ENCODE peak calls at places on chromosome 12, in seven cellular contexts. L is ovary, Z is breast epithelium, J is A549, R is lower lobe of right lung, H is esophagus squamous epithelium, T is uterus. P is an unnamed sample.

GRCh38 chr12:98780261-98780660 is 135.2 kb downstream of the APAF1 start:
- DNase-seq in L (no peak), Z (no peak), J (no peak), R (no peak), H (no peak), T (no peak), P (no peak)

GRCh38 chr12:90515199-90516175 is 439.5 kb downstream of the CCER1 start:
- DNase-seq in L (no peak), Z (no peak), J (peak; percentile 2), R (no peak), H (no peak), T (no peak), P (no peak)

GRCh38 chr12:5083955-5084849 is 40.5 kb downstream of the KCNA5 start:
- DNase-seq in L (no peak), Z (no peak), J (peak; percentile 53), R (no peak), H (no peak), T (no peak), P (no peak)

GRCh38 chr12:130240831-130241590 is 78.7 kb downstream of the FZD10 start:
- DNase-seq in L (peak; percentile 22), Z (no peak), J (no peak), R (no peak), H (no peak), T (no peak), P (no peak)

GRCh38 chr12:54750-55535 is 11.6 kb upstream of the IQSEC3 start:
- DNase-seq in L (no peak), Z (no peak), J (no peak), R (no peak), H (no peak), T (no peak), P (no peak)

GRCh38 chr12:124774054-124774461 is 89.6 kb downstream of the SCARB1 start:
- DNase-seq in L (no peak), Z (no peak), J (no peak), R (peak; percentile 65), H (no peak), T (no peak), P (no peak)

GRCh38 chr12:77979597-77980250 is 149.0 kb downstream of the NAV3 start:
- DNase-seq in L (no peak), Z (no peak), J (no peak), R (no peak), H (no peak), T (no peak), P (no peak)

GRCh38 chr12:54660320-54660962 is 12.3 kb upstream of the DCD start:
- DNase-seq in L (no peak), Z (no peak), J (no peak), R (no peak), H (no peak), T (no peak), P (peak; percentile 62)

GRCh38 chr12:82486524-82487235 is 128.4 kb downstream of the METTL25 start:
- DNase-seq in L (no peak), Z (no peak), J (no peak), R (no peak), H (no peak), T (no peak), P (no peak)

GRCh38 chr12:121590476-121591143 is 9.8 kb upstream of the KDM2B start:
- DNase-seq in L (no peak), Z (no peak), J (no peak), R (no peak), H (no peak), T (no peak), P (no peak)

GRCh38 chr12:116591608-116592115 is 32.5 kb downstream of the MAP1LC3B2 start:
- DNase-seq in L (no peak), Z (no peak), J (no peak), R (no peak), H (no peak), T (no peak), P (no peak)

GRCh38 chr12:6450869-6451347 is 934 bp upstream of the TAPBPL start:
- DNase-seq in L (peak; percentile 67), Z (no peak), J (no peak), R (no peak), H (no peak), T (peak; percentile 58), P (no peak)

GRCh38 chr12:29581641-29582040 is 84.2 kb upstream of the OVCH1 start:
- DNase-seq in L (no peak), Z (no peak), J (no peak), R (no peak), H (no peak), T (no peak), P (no peak)

GRCh38 chr12:3564411-3564810 is 73.4 kb downstream of the PRMT8 start:
- DNase-seq in L (no peak), Z (no peak), J (no peak), R (no peak), H (no peak), T (no peak), P (no peak)

GRCh38 chr12:108720757-108721514 is 10.4 kb downstream of the CORO1C start:
- DNase-seq in L (no peak), Z (no peak), J (no peak), R (no peak), H (no peak), T (no peak), P (no peak)

GRCh38 chr12:132146772-132147422 is 2.6 kb downstream of the NOC4L start:
- DNase-seq in L (no peak), Z (peak; percentile 38), J (no peak), R (peak; percentile 39), H (no peak), T (no peak), P (no peak)

GRCh38 chr12:42696424-42697149 is 107.0 kb upstream of the PRICKLE1 start:
- DNase-seq in L (peak; percentile 53), Z (peak; percentile 54), J (no peak), R (peak; percentile 50), H (no peak), T (peak; percentile 94), P (peak; percentile 82)

GRCh38 chr12:42960087-42960527 is 370.6 kb upstream of the PRICKLE1 start:
- DNase-seq in L (no peak), Z (no peak), J (peak; percentile 7), R (no peak), H (no peak), T (no peak), P (no peak)

GRCh38 chr12:30982413-30982812 is 55.9 kb downstream of the TSPAN11 start:
- DNase-seq in L (no peak), Z (no peak), J (no peak), R (no peak), H (no peak), T (no peak), P (no peak)

GRCh38 chr12:31120392-31121008 is 46.8 kb downstream of the DDX11 start:
- DNase-seq in L (no peak), Z (no peak), J (no peak), R (no peak), H (no peak), T (no peak), P (no peak)

GRCh38 chr12:9074484-9075140 is 41.1 kb downstream of the A2M start:
- DNase-seq in L (no peak), Z (no peak), J (no peak), R (no peak), H (no peak), T (no peak), P (no peak)

GRCh38 chr12:54936736-54937135 is 47.8 kb downstream of the TESPA1 start:
- DNase-seq in L (no peak), Z (no peak), J (peak; percentile 13), R (no peak), H (no peak), T (no peak), P (no peak)

GRCh38 chr12:8628731-8629130 is 16.1 kb upstream of the AICDA start:
- DNase-seq in L (no peak), Z (no peak), J (no peak), R (no peak), H (no peak), T (no peak), P (no peak)

GRCh38 chr12:29562167-29562776 is 64.8 kb upstream of the OVCH1 start:
- DNase-seq in L (peak; percentile 50), Z (no peak), J (no peak), R (no peak), H (no peak), T (peak; percentile 56), P (peak; percentile 25)

GRCh38 chr12:68317047-68317667 is 15.0 kb downstream of the MDM1 start:
- DNase-seq in L (peak; percentile 37), Z (no peak), J (peak; percentile 56), R (no peak), H (no peak), T (peak; percentile 20), P (no peak)

GRCh38 chr12:115225845-115226244 is 541.9 kb upstream of the TBX3 start:
- DNase-seq in L (no peak), Z (no peak), J (no peak), R (no peak), H (no peak), T (no peak), P (no peak)

GRCh38 chr12:50075808-50076170 is 9.4 kb upstream of the SMARCD1 start:
- DNase-seq in L (no peak), Z (no peak), J (no peak), R (no peak), H (no peak), T (no peak), P (no peak)

DNA sequence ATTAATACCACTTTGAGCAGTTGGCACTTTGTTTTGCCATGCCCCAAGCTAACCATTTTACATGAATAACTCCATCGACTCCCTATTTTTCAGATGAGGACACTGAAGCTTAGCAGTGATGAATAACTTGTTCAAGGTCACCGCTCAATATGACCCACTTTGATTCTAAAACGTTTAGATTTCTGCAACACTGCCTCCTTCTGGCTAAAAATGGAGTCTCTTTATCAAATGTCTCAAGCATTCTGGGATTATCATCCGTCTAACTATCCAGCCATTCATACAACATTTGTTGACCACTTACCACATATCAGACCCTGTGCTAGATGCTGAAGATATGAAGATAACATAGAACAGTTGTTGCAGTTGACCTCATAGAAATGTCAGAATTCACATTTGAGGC is 298.0 kb downstream of the PPFIA2 start:
- DNase-seq in L (no peak), Z (no peak), J (peak; percentile 4), R (no peak), H (no peak), T (no peak), P (no peak)
- TF ChIP-seq CTCF in L (no peak), Z (no peak), J (no peak), R (no peak), H (no peak), T (no peak), P (no peak)

DNA sequence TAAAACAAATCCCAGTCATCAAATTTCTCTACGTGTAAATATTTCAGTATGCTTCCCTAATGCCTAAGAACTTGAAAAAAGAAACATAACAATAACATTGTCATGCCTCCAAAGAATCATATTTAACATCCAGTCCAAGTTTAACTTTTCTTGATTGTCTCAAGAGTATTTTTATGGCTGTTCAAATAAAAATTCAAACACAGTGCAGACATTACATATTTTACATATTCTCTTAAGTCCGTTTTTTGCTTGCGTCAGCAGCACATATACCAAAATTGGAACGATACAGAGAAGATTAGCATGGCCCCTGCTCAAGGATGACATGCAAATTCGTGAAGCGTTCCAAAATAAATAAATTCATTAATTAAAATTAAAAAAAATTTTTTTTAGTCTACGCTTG is 23.3 kb upstream of the EEA1 start:
- DNase-seq in L (no peak), Z (no peak), J (no peak), R (no peak), H (no peak), T (no peak), P (no peak)
- H3K9me3 ChIP-seq in L (no peaks in the 10 kb centered on the region), Z (peaks cover 10% of the 10 kb centered on the region), J (peaks cover 7% of the 10 kb centered on the region), R (no peaks in the 10 kb centered on the region), H (no peaks in the 10 kb centered on the region), T (no peaks in the 10 kb centered on the region), P (peaks cover 4% of the 10 kb centered on the region)

GRCh38 chr12:59645242-59645641 is 49.4 kb downstream of the SLC16A7 start:
- DNase-seq in L (no peak), Z (no peak), J (no peak), R (no peak), H (no peak), T (no peak), P (no peak)
- TF ChIP-seq CTCF in L (no peak), Z (no peak), J (no peak), R (no peak), H (no peak), T (no peak), P (no peak)

GRCh38 chr12:127257366-127257935 is 1009.5 kb upstream of the TMEM132C start:
- DNase-seq in L (no peak), Z (no peak), J (no peak), R (no peak), H (no peak), T (no peak), P (no peak)
- H3K9me3 ChIP-seq in L (no peaks in the 10 kb centered on the region), Z (no peaks in the 10 kb centered on the region), J (no peaks in the 10 kb centered on the region), R (no peaks in the 10 kb centered on the region), H (no peaks in the 10 kb centered on the region), T (no peaks in the 10 kb centered on the region), P (no peaks in the 10 kb centered on the region)